ENCODE peak calls at places on chromosomes 4 and X, in five cellular contexts. G is K562, U is upper lobe of left lung, J is tibial nerve, R is esophagus squamous epithelium. D is an unnamed sample.

GRCh38 chrX:374566-374965 is 12.1 kb downstream of the PPP2R3B start:
- DNase-seq in G (no peak), U (no peak), J (no peak), R (no peak), D (no peak)

GRCh38 chrX:49286136-49286535 is 16.5 kb downstream of the PPP1R3F start:
- DNase-seq in G (no peak), U (no peak), J (no peak), R (no peak), D (no peak)

GRCh38 chr4:35250771-35251170 is 993.5 kb downstream of the ARAP2 start:
- DNase-seq in G (no peak), U (no peak), J (no peak), R (no peak), D (no peak)

GRCh38 chr4:123249821-123250220 is 146.8 kb upstream of the SPRY1 start:
- DNase-seq in G (no peak), U (no peak), J (no peak), R (no peak), D (no peak)

GRCh38 chr4:157217708-157218107 is 2.8 kb upstream of the GRIA2 start:
- DNase-seq in G (no peak), U (no peak), J (no peak), R (no peak), D (no peak)

GRCh38 chr4:171983935-171984805 is 171.0 kb downstream of the GALNTL6 start:
- DNase-seq in G (no peak), U (no peak), J (no peak), R (no peak), D (no peak)

GRCh38 chrX:38061335-38061734 is 55.0 kb downstream of the SYTL5 start:
- DNase-seq in G (no peak), U (no peak), J (no peak), R (no peak), D (no peak)

GRCh38 chr4:96845798-96846197 is 1005.9 kb downstream of the PDHA2 start:
- DNase-seq in G (no peak), U (no peak), J (no peak), R (no peak), D (no peak)

GRCh38 chr4:141636771-141637460 is 533 bp downstream of the IL15 start:
- DNase-seq in G (no peak), U (peak; percentile 34), J (no peak), R (no peak), D (peak; percentile 20)

GRCh38 chr4:36053931-36054330 is 190.4 kb downstream of the ARAP2 start:
- DNase-seq in G (no peak), U (no peak), J (no peak), R (no peak), D (peak; percentile 1)

DNA sequence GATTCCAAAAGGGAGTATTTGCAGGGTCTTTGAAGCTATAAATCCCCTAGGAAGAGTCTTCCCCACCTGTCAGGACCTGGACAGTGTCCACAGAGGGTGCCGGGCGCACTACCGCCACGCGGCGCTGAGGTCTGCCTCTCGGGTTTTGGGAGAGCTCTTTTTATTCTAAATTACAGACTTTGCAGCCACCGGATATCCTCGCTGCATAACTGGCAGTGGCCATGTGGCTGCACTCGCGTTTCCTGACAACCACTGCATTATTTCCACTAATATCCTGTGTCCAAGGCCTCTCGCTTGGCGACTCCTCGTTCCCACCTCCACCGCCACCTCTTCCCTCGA is 608 bp upstream of the TMEM131L start:
- DNase-seq in G (peak; percentile 56), U (peak; percentile 45), J (peak; percentile 17), R (peak; percentile 23), D (peak; percentile 40)
- TF ChIP-seq POLR2A in G (no peak), U (no peak), J (no peak), R (no peak), D (no peak)

GRCh38 chr4:154590329-154591006 is at the start of gene FGA:
- DNase-seq in G (no peak), U (peak; percentile 28), J (no peak), R (no peak), D (no peak)
- TF ChIP-seq POLR2A in G (no peak), U (no peak), J (no peak), R (no peak), D (no peak)

GRCh38 chrX:30652527-30653414 is 452 bp upstream of the GK start:
- DNase-seq in G (peak; percentile 95), U (peak; percentile 96), J (peak; percentile 88), R (peak; percentile 71), D (peak; percentile 50)
- TF ChIP-seq POLR2A in G (peak; percentile 78), U (no peak), J (no peak), R (peak; percentile 72), D (peak; percentile 38)

GRCh38 chr4:2041234-2042130 is 17.6 kb upstream of the NAT8L start:
- DNase-seq in G (peak; percentile 95), U (peak; percentile 83), J (peak; percentile 46), R (peak; percentile 13), D (peak; percentile 85)
- TF ChIP-seq POLR2A in G (peak; percentile 56), U (no peak), J (no peak), R (no peak), D (peak; percentile 86)

GRCh38 chr4:112284166-112284565 is 1.5 kb downstream of the TIFA start:
- DNase-seq in G (peak; percentile 15), U (no peak), J (no peak), R (no peak), D (no peak)
- TF ChIP-seq POLR2A in G (no peak), U (no peak), J (no peak), R (no peak), D (no peak)

GRCh38 chr4:151207186-151207585 is 69.8 kb upstream of the PRSS48 start:
- DNase-seq in G (no peak), U (no peak), J (no peak), R (no peak), D (no peak)
- TF ChIP-seq POLR2A in G (no peak), U (no peak), J (no peak), R (no peak), D (no peak)